ENCODE peak calls at places on chromosomes 12 and 14, in five cellular contexts. One of them, this sample, is unnamed.

GRCh38 chr14:79852975-79853374 is 358.3 kb downstream of the DIO2 start:
- DNase-seq in stromal cell of bone marrow: no peak
- DNase-seq in effector memory CD8-positive, alpha-beta T cell: no peak
- DNase-seq in HCEC 1CT: no peak
- DNase-seq in astrocyte of the hippocampus: no peak
- DNase-seq in this sample: no peak

GRCh38 chr14:66076166-66076565 is 410.0 kb upstream of the CCDC196 start:
- DNase-seq in effector memory CD8-positive, alpha-beta T cell: no peak
- DNase-seq in astrocyte of the hippocampus: peak; percentile 17
- DNase-seq in HCEC 1CT: no peak
- DNase-seq in stromal cell of bone marrow: no peak
- DNase-seq in this sample: no peak

GRCh38 chr14:104179126-104179525 is 40.7 kb downstream of the KIF26A start:
- DNase-seq in HCEC 1CT: no peak
- DNase-seq in astrocyte of the hippocampus: no peak
- DNase-seq in effector memory CD8-positive, alpha-beta T cell: no peak
- DNase-seq in stromal cell of bone marrow: no peak
- DNase-seq in this sample: no peak

GRCh38 chr12:77837876-77838291 is 7.2 kb downstream of the NAV3 start:
- DNase-seq in effector memory CD8-positive, alpha-beta T cell: no peak
- DNase-seq in stromal cell of bone marrow: peak; percentile 28
- DNase-seq in HCEC 1CT: no peak
- DNase-seq in astrocyte of the hippocampus: no peak
- DNase-seq in this sample: no peak

GRCh38 chr12:132270969-132271754 is 58.2 kb downstream of the GALNT9 start:
- DNase-seq in stromal cell of bone marrow: no peak
- DNase-seq in effector memory CD8-positive, alpha-beta T cell: no peak
- DNase-seq in HCEC 1CT: no peak
- DNase-seq in astrocyte of the hippocampus: no peak
- DNase-seq in this sample: no peak

GRCh38 chr14:74085047-74085637 is 386 bp downstream of the LIN52 start:
- DNase-seq in stromal cell of bone marrow: no peak
- DNase-seq in astrocyte of the hippocampus: peak; percentile 65
- DNase-seq in effector memory CD8-positive, alpha-beta T cell: no peak
- DNase-seq in HCEC 1CT: peak; percentile 35
- DNase-seq in this sample: peak; percentile 32

GRCh38 chr14:93369393-93370266 is 22.6 kb downstream of the COX8C start:
- DNase-seq in HCEC 1CT: no peak
- DNase-seq in effector memory CD8-positive, alpha-beta T cell: no peak
- DNase-seq in astrocyte of the hippocampus: no peak
- DNase-seq in stromal cell of bone marrow: no peak
- DNase-seq in this sample: no peak

GRCh38 chr14:89720741-89721315 is 233.7 kb downstream of the EFCAB11 start:
- DNase-seq in astrocyte of the hippocampus: peak; percentile 9
- DNase-seq in stromal cell of bone marrow: no peak
- DNase-seq in effector memory CD8-positive, alpha-beta T cell: peak; percentile 75
- DNase-seq in HCEC 1CT: no peak
- DNase-seq in this sample: no peak

GRCh38 chr12:7083125-7083524 is 9.1 kb downstream of the C1R start:
- DNase-seq in effector memory CD8-positive, alpha-beta T cell: no peak
- DNase-seq in HCEC 1CT: no peak
- DNase-seq in stromal cell of bone marrow: no peak
- DNase-seq in astrocyte of the hippocampus: no peak
- DNase-seq in this sample: no peak

GRCh38 chr14:92783813-92784431 is 10.2 kb upstream of the GOLGA5 start:
- DNase-seq in stromal cell of bone marrow: peak; percentile 43
- DNase-seq in astrocyte of the hippocampus: peak; percentile 77
- DNase-seq in effector memory CD8-positive, alpha-beta T cell: peak; percentile 18
- DNase-seq in HCEC 1CT: peak; percentile 72
- DNase-seq in this sample: peak; percentile 59

GRCh38 chr12:12508612-12509011 is 54.1 kb downstream of the DUSP16 start:
- DNase-seq in astrocyte of the hippocampus: no peak
- DNase-seq in stromal cell of bone marrow: peak; percentile 46
- DNase-seq in effector memory CD8-positive, alpha-beta T cell: no peak
- DNase-seq in HCEC 1CT: peak; percentile 80
- DNase-seq in this sample: peak; percentile 53

GRCh38 chr12:49733219-49734017 is 7.9 kb upstream of the TMBIM6 start:
- DNase-seq in effector memory CD8-positive, alpha-beta T cell: no peak
- DNase-seq in HCEC 1CT: no peak
- DNase-seq in astrocyte of the hippocampus: no peak
- DNase-seq in stromal cell of bone marrow: no peak
- DNase-seq in this sample: no peak

GRCh38 chr12:56998981-56999380 is 7.4 kb downstream of the ZBTB39 start:
- DNase-seq in effector memory CD8-positive, alpha-beta T cell: no peak
- DNase-seq in astrocyte of the hippocampus: no peak
- DNase-seq in stromal cell of bone marrow: no peak
- DNase-seq in HCEC 1CT: no peak
- DNase-seq in this sample: no peak

GRCh38 chr12:53820503-53820902 is 68.7 kb upstream of the CISTR start:
- DNase-seq in effector memory CD8-positive, alpha-beta T cell: no peak
- DNase-seq in stromal cell of bone marrow: peak; percentile 32
- DNase-seq in astrocyte of the hippocampus: no peak
- DNase-seq in HCEC 1CT: peak; percentile 88
- DNase-seq in this sample: peak; percentile 63

GRCh38 chr12:25583545-25583944 is 30.5 kb upstream of the LMNTD1 start:
- DNase-seq in effector memory CD8-positive, alpha-beta T cell: no peak
- DNase-seq in stromal cell of bone marrow: no peak
- DNase-seq in astrocyte of the hippocampus: peak; percentile 59
- DNase-seq in HCEC 1CT: no peak
- DNase-seq in this sample: peak; percentile 31

GRCh38 chr14:73713206-73713803 is 879 bp downstream of the PNMA1 start:
- DNase-seq in HCEC 1CT: peak; percentile 4
- DNase-seq in astrocyte of the hippocampus: no peak
- DNase-seq in effector memory CD8-positive, alpha-beta T cell: no peak
- DNase-seq in stromal cell of bone marrow: no peak
- DNase-seq in this sample: peak; percentile 11

GRCh38 chr14:69260979-69261605 is 1.1 kb downstream of the GALNT16 start:
- DNase-seq in stromal cell of bone marrow: no peak
- DNase-seq in effector memory CD8-positive, alpha-beta T cell: peak; percentile 5
- DNase-seq in HCEC 1CT: no peak
- DNase-seq in astrocyte of the hippocampus: peak; percentile 43
- DNase-seq in this sample: no peak

GRCh38 chr12:92992041-92992440 is 62.9 kb upstream of the EEA1 start:
- DNase-seq in effector memory CD8-positive, alpha-beta T cell: no peak
- DNase-seq in astrocyte of the hippocampus: no peak
- DNase-seq in stromal cell of bone marrow: no peak
- DNase-seq in HCEC 1CT: peak; percentile 75
- DNase-seq in this sample: no peak

GRCh38 chr14:93946506-93947170 is 19.5 kb downstream of the FAM181A start:
- DNase-seq in HCEC 1CT: peak; percentile 13
- DNase-seq in effector memory CD8-positive, alpha-beta T cell: no peak
- DNase-seq in stromal cell of bone marrow: no peak
- DNase-seq in astrocyte of the hippocampus: no peak
- DNase-seq in this sample: peak; percentile 81

GRCh38 chr14:20334017-20334416 is 938 bp upstream of the CCNB1IP1 start:
- DNase-seq in astrocyte of the hippocampus: no peak
- DNase-seq in effector memory CD8-positive, alpha-beta T cell: no peak
- DNase-seq in stromal cell of bone marrow: no peak
- DNase-seq in HCEC 1CT: no peak
- DNase-seq in this sample: no peak

GRCh38 chr12:120438495-120439198 is 734 bp downstream of the COX6A1 start:
- DNase-seq in HCEC 1CT: no peak
- DNase-seq in stromal cell of bone marrow: no peak
- DNase-seq in astrocyte of the hippocampus: no peak
- DNase-seq in effector memory CD8-positive, alpha-beta T cell: no peak
- DNase-seq in this sample: no peak

GRCh38 chr12:70258605-70259403 is 15.6 kb downstream of the CNOT2 start:
- DNase-seq in stromal cell of bone marrow: no peak
- DNase-seq in HCEC 1CT: no peak
- DNase-seq in astrocyte of the hippocampus: peak; percentile 29
- DNase-seq in effector memory CD8-positive, alpha-beta T cell: no peak
- DNase-seq in this sample: peak; percentile 38